ENCODE peak calls at places on chromosomes 16 and 17, in ten cellular contexts. O, Z, U, B, D, F, Q, P, A and R are unnamed samples. For H3K4me1, the result is how much of the 10 kb centered on the place peaks cover.

GRCh38 chr16:56048425-56049100 is 142.7 kb upstream of the GNAO1 start:
- DNase-seq in A (no peak), F (no peak), P (no peak), B (no peak), O (no peak), D (no peak), Q (no peak), Z (no peak), U (no peak), R (no peak)

GRCh38 chr16:1553976-1554825 is 20.7 kb downstream of the TMEM204 start:
- DNase-seq in O (no peak), D (no peak), A (no peak), Z (no peak), U (no peak), Q (no peak), B (no peak), F (no peak), P (no peak), R (no peak)

GRCh38 chr17:57630736-57631135 is 114.4 kb downstream of the CCDC182 start:
- DNase-seq in D (no peak), O (no peak), Q (no peak), P (no peak), F (no peak), U (no peak), A (no peak), B (no peak), Z (no peak), R (no peak)

GRCh38 chr17:72381597-72382397 is 261.0 kb downstream of the SOX9 start:
- DNase-seq in A (no peak), F (peak), D (no peak), Z (no peak), B (no peak), Q (no peak), O (no peak), U (no peak), P (no peak), R (no peak)

GRCh38 chr17:2564876-2565275 is 28.6 kb upstream of the PAFAH1B1 start:
- DNase-seq in A (no peak), U (peak), O (no peak), P (no peak), D (peak), Z (no peak), B (no peak), Q (no peak), F (no peak), R (no peak)

GRCh38 chr17:21287703-21288449 is 3.4 kb downstream of the MAP2K3 start:
- DNase-seq in Q (peak), Z (peak), O (peak), D (peak), A (peak), B (peak), F (no peak), P (peak), U (peak), R (peak)

GRCh38 chr16:27437946-27438345 is 36.0 kb downstream of the IL21R start:
- DNase-seq in U (no peak), D (no peak), F (no peak), Z (no peak), O (no peak), A (no peak), B (peak), P (no peak), Q (no peak), R (no peak)

GRCh38 chr16:9054460-9054859 is 37.0 kb upstream of the HAPSTR1 start:
- DNase-seq in U (no peak), P (no peak), Z (no peak), B (no peak), A (no peak), D (no peak), O (no peak), F (no peak), Q (no peak), R (no peak)

GRCh38 chr16:68486671-68487495 is 38.6 kb upstream of the SMPD3 start:
- DNase-seq in A (no peak), F (no peak), U (no peak), P (peak), Q (no peak), B (no peak), O (no peak), D (peak), Z (no peak), R (no peak)

GRCh38 chr16:25051446-25052160 is 36.4 kb upstream of the ARHGAP17 start:
- DNase-seq in Z (no peak), P (no peak), D (no peak), Q (no peak), F (no peak), A (no peak), B (no peak), O (no peak), U (no peak), R (no peak)

GRCh38 chr17:48636177-48637018 is 10.2 kb upstream of the HOXB9 start:
- DNase-seq in O (peak), D (peak), Q (peak), F (peak), P (peak), B (no peak), A (peak), U (peak), Z (peak), R (peak)
- TF ChIP-seq CTCF in O (peak), D (peak), Q (peak), F (peak), P (peak), B (no peak), A (peak), U (peak), Z (peak), R (peak)

GRCh38 chr17:75088465-75088895 is 726 bp downstream of the SLC16A5 start:
- DNase-seq in P (no peak), O (no peak), D (peak), F (peak), B (no peak), Q (no peak), Z (no peak), U (no peak), A (no peak), R (peak)
- H3K4me1 ChIP-seq in P (half or more), O (under half), D (half or more), F (under half), B (half or more), Q (under half), Z (under half), U (half or more), A (under half), R (half or more)

GRCh38 chr17:47789611-47790520 is 31.7 kb downstream of the OSBPL7 start:
- DNase-seq in B (no peak), U (peak), F (peak), O (peak), D (peak), Z (no peak), Q (peak), P (peak), A (no peak), R (peak)
- TF ChIP-seq CTCF in B (no peak), U (peak), F (peak), O (peak), D (peak), Z (peak), Q (peak), P (no peak), A (peak), R (peak)

GRCh38 chr17:43533699-43534098 is 12.4 kb downstream of the ETV4 start:
- DNase-seq in P (no peak), O (no peak), A (no peak), U (no peak), Q (no peak), Z (no peak), D (no peak), F (no peak), B (no peak), R (no peak)
- H3K4me1 ChIP-seq in P (under half), O (under half), A (under half), U (under half), Q (under half), Z (under half), D (under half), F (under half), B (under half), R (under half)

GRCh38 chr17:38883592-38884526 is 14.0 kb downstream of the LASP1 start:
- DNase-seq in P (no peak), B (no peak), D (peak), U (no peak), F (peak), O (no peak), Z (no peak), Q (no peak), A (no peak), R (no peak)
- TF ChIP-seq CTCF in P (no peak), B (no peak), D (no peak), U (peak), F (no peak), O (no peak), Z (peak), Q (peak), A (no peak), R (no peak)